ENCODE peak calls at places on chromosomes 11 and 22, in five cellular contexts. G, W, J, U and C are unnamed samples.

GRCh38 chr11:13051257-13051656 is 42.1 kb downstream of the RASSF10 start:
- ATAC-seq in W (no peak), G (no peak), U (no peak), J (no peak), C (no peak)

GRCh38 chr11:13143486-13144297 is 133.9 kb upstream of the BMAL1 start:
- ATAC-seq in U (no peak), G (no peak), J (no peak), W (no peak), C (no peak)

GRCh38 chr11:61768376-61769076 is 16.1 kb downstream of the MYRF start:
- ATAC-seq in W (peak; percentile 1), U (no peak), J (no peak), G (no peak), C (no peak)

GRCh38 chr11:32072872-32073661 is 17.8 kb upstream of the RCN1 start:
- ATAC-seq in W (no peak), G (no peak), U (no peak), J (no peak), C (no peak)

GRCh38 chr11:35365395-35365794 is 54.0 kb downstream of the SLC1A2 start:
- ATAC-seq in W (no peak), U (no peak), J (no peak), G (no peak), C (no peak)

GRCh38 chr11:32374261-32374711 is 61.1 kb downstream of the WT1 start:
- ATAC-seq in G (no peak), J (no peak), U (peak; percentile 41), W (peak; percentile 89), C (no peak)

GRCh38 chr11:12390687-12391110 is 13.3 kb downstream of the PARVA start:
- ATAC-seq in J (no peak), U (no peak), G (no peak), W (no peak), C (peak; percentile 55)

GRCh38 chr11:84117394-84117793 is 831.2 kb upstream of the CCDC90B start:
- ATAC-seq in W (no peak), J (no peak), U (no peak), G (no peak), C (no peak)

GRCh38 chr11:111602865-111603632 is 800 bp downstream of the SIK2 start:
- ATAC-seq in U (peak; percentile 28), J (no peak), G (peak; percentile 29), W (peak; percentile 22), C (peak; percentile 7)

GRCh38 chr22:20013382-20013871 is 3.2 kb downstream of the ARVCF start:
- ATAC-seq in W (peak; percentile 38), G (no peak), U (no peak), J (no peak), C (no peak)

GRCh38 chr11:9747816-9748215 is 83.9 kb downstream of the SWAP70 start:
- ATAC-seq in G (no peak), J (no peak), U (no peak), W (no peak), C (peak; percentile 56)

GRCh38 chr22:22820626-22821025 is 67.0 kb upstream of the IGLL5 start:
- ATAC-seq in J (peak; percentile 81), U (peak; percentile 41), W (no peak), G (peak; percentile 78), C (no peak)

GRCh38 chr11:100445231-100445735 is 241.8 kb upstream of the ARHGAP42 start:
- ATAC-seq in G (no peak), U (peak; percentile 91), W (no peak), J (no peak), C (no peak)

GRCh38 chr11:44847316-44847715 is 103.4 kb downstream of the TP53I11 start:
- ATAC-seq in J (no peak), G (no peak), U (no peak), W (no peak), C (no peak)

GRCh38 chr11:32396331-32396730 is 39.0 kb downstream of the WT1 start:
- ATAC-seq in J (no peak), W (no peak), G (no peak), U (no peak), C (no peak)

GRCh38 chr11:86981777-86982540 is 26.8 kb upstream of the FZD4 start:
- ATAC-seq in U (peak; percentile 82), J (no peak), G (no peak), W (peak; percentile 26), C (no peak)

GRCh38 chr11:124757320-124757719 is 4.8 kb downstream of the ESAM start:
- ATAC-seq in W (no peak), J (no peak), U (no peak), G (no peak), C (no peak)
- H3K27me3 ChIP-seq in W (peaks cover 29% of the 10 kb centered on the region), J (peaks cover 12% of the 10 kb centered on the region), U (no peaks in the 10 kb centered on the region), G (peaks cover 32% of the 10 kb centered on the region), C (peaks cover 88% of the 10 kb centered on the region)

GRCh38 chr11:8265681-8266241 is 2.1 kb upstream of the LMO1 start:
- ATAC-seq in G (no peak), U (no peak), J (no peak), W (peak; percentile 71), C (no peak)

GRCh38 chr11:8261921-8262551 is 1.6 kb downstream of the LMO1 start:
- ATAC-seq in J (no peak), G (no peak), U (no peak), W (no peak), C (no peak)

GRCh38 chr11:8263109-8263768 is 439 bp downstream of the LMO1 start:
- ATAC-seq in W (peak; percentile 22), J (no peak), G (no peak), U (no peak), C (peak; percentile 6)

GRCh38 chr11:8262552-8263108 is 1.0 kb downstream of the LMO1 start:
- ATAC-seq in U (peak; percentile 38), W (peak; percentile 48), J (no peak), G (peak; percentile 40), C (peak; percentile 72)

GRCh38 chr11:8263769-8264410 is at the start of gene LMO1:
- ATAC-seq in J (peak; percentile 58), G (peak; percentile 76), U (peak; percentile 86), W (peak; percentile 80), C (peak; percentile 70)
- H3K4me3 ChIP-seq in J (peak within 1 kb of the TSS; percentile 60), G (peak within 1 kb of the TSS; percentile 55), U (peak within 1 kb of the TSS; percentile 25), W (no peak within 1 kb of the TSS), C (peak within 1 kb of the TSS; percentile 67)

DNA sequence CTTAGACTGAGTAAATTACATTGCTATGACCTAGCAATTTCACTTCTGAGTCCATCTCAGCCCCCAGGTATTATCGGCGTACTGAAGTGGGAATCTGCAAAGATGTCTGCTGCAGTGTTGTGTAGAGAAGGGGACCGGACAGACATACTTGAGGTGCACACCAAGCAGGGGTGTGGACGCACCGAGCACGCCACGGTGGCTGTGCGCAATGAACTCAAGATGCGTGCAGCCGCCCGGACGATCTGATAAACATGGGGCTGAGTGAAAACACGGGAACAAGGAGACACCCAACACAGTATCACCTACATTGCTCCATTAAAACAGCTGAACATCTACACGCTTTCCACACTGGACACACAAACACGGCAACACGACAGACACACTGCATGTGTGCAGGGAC is 454.3 kb downstream of the OPCML start:
- ATAC-seq in J (no peak), W (no peak), G (no peak), U (no peak), C (no peak)
- H3K27me3 ChIP-seq in J (no peaks in the 10 kb centered on the region), W (peaks cover 10% of the 10 kb centered on the region), G (no peaks in the 10 kb centered on the region), U (no peaks in the 10 kb centered on the region), C (peaks cover 87% of the 10 kb centered on the region)

GRCh38 chr11:15776387-15776786 is 580.0 kb downstream of the SOX6 start:
- ATAC-seq in W (no peak), J (no peak), U (no peak), G (no peak), C (no peak)
- H3K4me3 ChIP-seq in W (no peak overlapping the region), J (no peak overlapping the region), U (no peak overlapping the region), G (no peak overlapping the region), C (no peak overlapping the region)

GRCh38 chr11:98568011-98568410 is 452.7 kb upstream of the CNTN5 start:
- ATAC-seq in U (no peak), J (no peak), G (no peak), W (no peak), C (no peak)

GRCh38 chr11:98564233-98564632 is 456.5 kb upstream of the CNTN5 start:
- ATAC-seq in U (no peak), W (no peak), G (no peak), J (no peak), C (no peak)

GRCh38 chr11:98566978-98567377 is 453.8 kb upstream of the CNTN5 start:
- ATAC-seq in G (no peak), U (no peak), J (no peak), W (no peak), C (no peak)

GRCh38 chr11:98564881-98565280 is 455.9 kb upstream of the CNTN5 start:
- ATAC-seq in J (no peak), W (no peak), U (no peak), G (no peak), C (no peak)

GRCh38 chr11:98565311-98565710 is 455.4 kb upstream of the CNTN5 start:
- ATAC-seq in W (no peak), G (no peak), J (no peak), U (no peak), C (no peak)
- H3K27me3 ChIP-seq in W (no peaks in the 10 kb centered on the region), G (no peaks in the 10 kb centered on the region), J (no peaks in the 10 kb centered on the region), U (no peaks in the 10 kb centered on the region), C (no peaks in the 10 kb centered on the region)

DNA sequence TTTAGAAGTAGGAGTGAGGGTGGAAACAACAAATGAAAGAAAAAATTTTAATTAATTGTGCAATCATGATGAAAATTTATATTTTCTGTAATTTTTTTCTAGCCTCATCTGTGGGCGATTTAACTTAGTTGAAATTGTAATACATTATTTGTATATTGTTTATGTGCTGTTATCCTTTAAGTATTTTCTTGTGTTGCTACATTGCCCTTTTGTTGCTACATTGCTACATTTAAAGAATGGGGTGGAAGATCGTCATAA is 106.2 kb upstream of the OR4B1 start:
- ATAC-seq in J (no peak), W (no peak), U (no peak), G (no peak), C (no peak)
- H3K4me3 ChIP-seq in J (no peak overlapping the region), W (no peak overlapping the region), U (no peak overlapping the region), G (no peak overlapping the region), C (no peak overlapping the region)